ENCODE peak calls at places on chromosomes 13 and 19, in six cellular contexts. S, R, U, C, T and X are unnamed samples.
A peak's percentile ranks its signal among the peaks of the same experiment; 100 is the strongest.

GRCh38 chr13:74005320-74006154 is 128.7 kb downstream of the KLF12 start:
- ATAC-seq in S (no peak), R (no peak), U (no peak), C (no peak), T (no peak), X (no peak)

GRCh38 chr19:10037809-10038208 is 24.5 kb downstream of the RDH8 start:
- ATAC-seq in S (no peak), R (no peak), U (no peak), C (no peak), T (no peak), X (no peak)

GRCh38 chr19:42038675-42039074 is 31.3 kb downstream of the GRIK5 start:
- ATAC-seq in S (no peak), R (no peak), U (no peak), C (no peak), T (no peak), X (peak; percentile 58)

GRCh38 chr19:49849433-49850220 is 1.3 kb upstream of the PTOV1 start:
- ATAC-seq in S (no peak), R (no peak), U (no peak), C (peak; percentile 6), T (no peak), X (no peak)

GRCh38 chr19:5296021-5296420 is 44.6 kb downstream of the PTPRS start:
- ATAC-seq in S (no peak), R (no peak), U (no peak), C (no peak), T (no peak), X (no peak)

GRCh38 chr19:10192922-10193321 is 1.8 kb downstream of the DNMT1 start:
- ATAC-seq in S (no peak), R (no peak), U (no peak), C (no peak), T (no peak), X (no peak)

GRCh38 chr19:15790096-15790495 is 2.6 kb downstream of the OR10H5 start:
- ATAC-seq in S (peak; percentile 50), R (no peak), U (no peak), C (no peak), T (no peak), X (no peak)

GRCh38 chr13:51902776-51903175 is 41.0 kb downstream of the CCDC70 start:
- ATAC-seq in S (no peak), R (no peak), U (no peak), C (no peak), T (no peak), X (no peak)

GRCh38 chr13:58583961-58584360 is 952.4 kb downstream of the PCDH17 start:
- ATAC-seq in S (no peak), R (no peak), U (no peak), C (no peak), T (no peak), X (no peak)

GRCh38 chr19:48330012-48330681 is 4.8 kb downstream of the EMP3 start:
- ATAC-seq in S (no peak), R (no peak), U (no peak), C (no peak), T (peak; percentile 54), X (no peak)

GRCh38 chr13:27918041-27918917 is 1.5 kb upstream of the PDX1 start:
- ATAC-seq in S (no peak), R (peak; percentile 43), U (no peak), C (no peak), T (peak; percentile 57), X (no peak)

GRCh38 chr19:49520705-49521319 is 7.0 kb upstream of the RCN3 start:
- ATAC-seq in S (no peak), R (no peak), U (peak; percentile 61), C (no peak), T (no peak), X (peak; percentile 73)

GRCh38 chr13:74187564-74187963 is 53.4 kb upstream of the KLF12 start:
- ATAC-seq in S (peak; percentile 94), R (peak; percentile 82), U (no peak), C (no peak), T (no peak), X (no peak)

GRCh38 chr19:44019498-44019897 is 5.7 kb upstream of the ZNF222 start:
- ATAC-seq in S (no peak), R (no peak), U (no peak), C (no peak), T (no peak), X (no peak)

GRCh38 chr13:51066091-51066831 is 44.8 kb downstream of the C13orf42 start:
- ATAC-seq in S (no peak), R (no peak), U (no peak), C (peak; percentile 34), T (peak; percentile 55), X (peak; percentile 27)

GRCh38 chr19:38990949-38991697 is 15.6 kb upstream of the FBXO17 start:
- ATAC-seq in S (no peak), R (peak; percentile 24), U (peak; percentile 26), C (no peak), T (no peak), X (no peak)

GRCh38 chr13:110272651-110273050 is 34.3 kb downstream of the COL4A1 start:
- ATAC-seq in S (no peak), R (no peak), U (no peak), C (no peak), T (no peak), X (no peak)

GRCh38 chr19:10419646-10420443 is 493 bp upstream of the PDE4A start:
- ATAC-seq in S (peak; percentile 23), R (no peak), U (no peak), C (peak; percentile 25), T (no peak), X (no peak)

GRCh38 chr19:14066139-14066538 is 4.3 kb upstream of the PALM3 start:
- ATAC-seq in S (no peak), R (no peak), U (no peak), C (no peak), T (no peak), X (no peak)

GRCh38 chr19:44774614-44775013 is 3.1 kb upstream of the CBLC start:
- ATAC-seq in S (no peak), R (no peak), U (no peak), C (no peak), T (no peak), X (no peak)

GRCh38 chr13:52070929-52071523 is 46.5 kb downstream of the UTP14C start:
- ATAC-seq in S (no peak), R (peak; percentile 92), U (no peak), C (peak; percentile 88), T (no peak), X (no peak)

GRCh38 chr19:19120308-19121156 is 17.7 kb downstream of the TMEM161A start:
- ATAC-seq in S (peak; percentile 39), R (peak; percentile 47), U (peak; percentile 56), C (peak; percentile 99), T (peak; percentile 28), X (peak; percentile 82)

GRCh38 chr19:58409010-58409790 is 751 bp downstream of the ZNF584 start:
- ATAC-seq in S (peak; percentile 73), R (peak; percentile 63), U (peak; percentile 13), C (peak; percentile 43), T (peak; percentile 50), X (no peak)

GRCh38 chr13:28658539-28658795 is 463 bp upstream of the POMP start:
- ATAC-seq in S (peak; percentile 14), R (peak; percentile 59), U (peak; percentile 28), C (peak; percentile 54), T (peak; percentile 26), X (peak; percentile 38)

GRCh38 chr13:98821372-98822237 is 69.1 kb upstream of the SLC15A1 start:
- ATAC-seq in S (no peak), R (peak; percentile 84), U (peak; percentile 65), C (no peak), T (peak; percentile 71), X (peak; percentile 81)

GRCh38 chr13:32415019-32415418 is 12.9 kb downstream of the N4BP2L1 start:
- ATAC-seq in S (peak; percentile 68), R (peak; percentile 83), U (peak; percentile 35), C (peak; percentile 91), T (peak; percentile 88), X (no peak)

GRCh38 chr13:102774210-102774560 is 599 bp upstream of the TEX30 start:
- ATAC-seq in S (peak; percentile 4), R (no peak), U (peak; percentile 5), C (peak; percentile 3), T (no peak), X (peak; percentile 3)

GRCh38 chr19:30696514-30696913 is 324.3 kb downstream of the ZNF536 start:
- ATAC-seq in S (peak; percentile 55), R (peak; percentile 72), U (peak; percentile 39), C (peak; percentile 98), T (peak; percentile 40), X (no peak)

GRCh38 chr13:35475960-35476943 is at the start of gene MAB21L1:
- ATAC-seq in S (no peak), R (no peak), U (peak; percentile 55), C (no peak), T (no peak), X (no peak)

GRCh38 chr13:20544186-20544914 is 18.7 kb upstream of the CRYL1 start:
- ATAC-seq in S (no peak), R (no peak), U (peak; percentile 60), C (peak; percentile 35), T (no peak), X (no peak)
- TF ChIP-seq EP300 in S (no peak), R (no peak), U (no peak), C (no peak), T (no peak), X (no peak)

DNA sequence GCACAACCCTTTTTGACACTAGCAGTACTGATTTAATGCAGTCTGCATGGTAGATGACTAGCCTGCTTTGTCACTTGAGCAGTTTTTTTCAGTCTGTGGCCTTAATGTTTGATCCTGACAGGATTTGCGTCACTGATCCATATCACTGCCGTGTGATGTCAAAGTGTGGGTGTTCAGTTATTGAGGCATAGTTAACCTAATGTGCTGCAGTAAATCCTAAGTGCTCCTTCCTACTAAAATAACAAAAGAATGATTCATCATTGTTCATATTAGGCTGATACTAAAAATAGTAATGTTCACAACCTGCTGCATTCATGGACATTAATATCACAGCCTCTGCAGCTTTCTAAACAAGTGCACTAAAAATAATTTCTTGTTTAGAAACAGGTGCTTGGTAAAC is 121.9 kb upstream of the MLNR start:
- ATAC-seq in S (peak; percentile 77), R (no peak), U (peak; percentile 58), C (no peak), T (peak; percentile 34), X (peak; percentile 86)
- TF ChIP-seq EP300 in S (no peak), R (no peak), U (peak; percentile 32), C (no peak), T (no peak), X (peak; percentile 77)

DNA sequence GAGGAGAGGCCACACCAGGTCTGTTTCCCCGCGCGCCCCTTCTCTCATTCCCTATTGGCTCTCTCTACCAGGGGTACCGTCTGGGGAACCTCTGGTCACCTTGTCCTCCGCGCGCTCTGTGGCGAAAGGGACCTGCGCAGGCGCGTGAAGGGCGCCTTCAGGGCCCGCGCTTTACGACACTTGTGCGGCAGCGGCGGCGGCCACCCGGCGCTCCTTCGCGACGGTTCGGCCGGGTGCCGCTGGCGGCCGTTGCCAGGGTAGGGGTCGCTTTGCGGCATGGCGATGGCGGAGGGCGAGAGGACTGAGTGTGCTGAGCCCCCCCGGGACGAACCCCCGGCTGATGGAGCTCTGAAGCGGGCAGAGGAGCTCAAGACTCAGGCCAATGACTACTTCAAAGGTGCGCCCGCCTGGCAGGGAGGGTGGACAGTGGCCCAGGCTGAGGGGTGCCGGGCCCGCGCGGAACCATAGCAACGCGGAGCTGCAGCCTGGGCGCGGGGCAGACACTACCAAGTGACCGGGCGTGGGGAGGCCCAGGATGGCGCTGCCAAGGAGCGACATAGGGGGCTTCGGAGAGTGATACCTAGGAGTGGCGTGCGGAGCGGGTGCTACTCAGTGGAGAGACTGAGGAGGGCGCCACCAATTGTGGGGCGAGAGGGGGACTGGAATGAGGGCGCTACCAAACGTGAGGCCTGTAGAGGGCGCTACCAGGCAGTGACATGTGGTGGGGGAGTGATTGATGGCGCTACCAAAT is at the start of gene PPP5C:
- ATAC-seq in S (peak; percentile 88), R (peak; percentile 90), U (peak; percentile 96), C (peak; percentile 91), T (peak; percentile 73), X (peak; percentile 86)
- TF ChIP-seq EP300 in S (no peak), R (no peak), U (no peak), C (no peak), T (no peak), X (no peak)

GRCh38 chr19:36031308-36031707 is 1.4 kb downstream of the CLIP3 start:
- ATAC-seq in S (no peak), R (no peak), U (no peak), C (no peak), T (no peak), X (no peak)
- TF ChIP-seq EP300 in S (no peak), R (no peak), U (no peak), C (no peak), T (no peak), X (no peak)